ENCODE peak calls at places on chromosome 16, in ten cellular contexts. One of them, this sample, is unnamed.

GRCh38 chr16:87076950-87077749 is 240.0 kb downstream of the C16orf95 start:
- DNase-seq in A549: peak
- DNase-seq in stimulated activated CD4-positive, alpha-beta T cell treated with anti-CD3 and anti-CD28 coated beads, Interleukin-15, amount 100 ng/mL, for 1 hour: no peak
- DNase-seq in activated T-cell treated with anti-CD3 and anti-CD28 coated beads, Interleukin-2, amount 50 U/mL, for 72 hours: peak
- DNase-seq in T-helper 2 cell: no peak
- DNase-seq in fibroblast of gingiva: peak
- DNase-seq in AG10803: peak
- DNase-seq in skeletal muscle cell: no peak
- DNase-seq in upper lobe of left lung: peak
- DNase-seq in CD4-positive, alpha-beta T cell: no peak
- DNase-seq in this sample: no peak

GRCh38 chr16:46814790-46815189 is 16.2 kb downstream of the C16orf87 start:
- DNase-seq in A549: no peak
- DNase-seq in stimulated activated CD4-positive, alpha-beta T cell treated with anti-CD3 and anti-CD28 coated beads, Interleukin-15, amount 100 ng/mL, for 1 hour: no peak
- DNase-seq in activated T-cell treated with anti-CD3 and anti-CD28 coated beads, Interleukin-2, amount 50 U/mL, for 72 hours: no peak
- DNase-seq in T-helper 2 cell: no peak
- DNase-seq in fibroblast of gingiva: no peak
- DNase-seq in AG10803: no peak
- DNase-seq in skeletal muscle cell: no peak
- DNase-seq in upper lobe of left lung: no peak
- DNase-seq in CD4-positive, alpha-beta T cell: no peak
- DNase-seq in this sample: no peak

GRCh38 chr16:21156767-21157467 is 1.6 kb upstream of the LDAF1 start:
- DNase-seq in A549: peak
- DNase-seq in stimulated activated CD4-positive, alpha-beta T cell treated with anti-CD3 and anti-CD28 coated beads, Interleukin-15, amount 100 ng/mL, for 1 hour: no peak
- DNase-seq in activated T-cell treated with anti-CD3 and anti-CD28 coated beads, Interleukin-2, amount 50 U/mL, for 72 hours: peak
- DNase-seq in T-helper 2 cell: no peak
- DNase-seq in fibroblast of gingiva: peak
- DNase-seq in AG10803: peak
- DNase-seq in skeletal muscle cell: peak
- DNase-seq in upper lobe of left lung: no peak
- DNase-seq in CD4-positive, alpha-beta T cell: no peak
- DNase-seq in this sample: peak

GRCh38 chr16:15757630-15758251 is 99.1 kb downstream of the MYH11 start:
- DNase-seq in A549: no peak
- DNase-seq in stimulated activated CD4-positive, alpha-beta T cell treated with anti-CD3 and anti-CD28 coated beads, Interleukin-15, amount 100 ng/mL, for 1 hour: no peak
- DNase-seq in activated T-cell treated with anti-CD3 and anti-CD28 coated beads, Interleukin-2, amount 50 U/mL, for 72 hours: no peak
- DNase-seq in T-helper 2 cell: no peak
- DNase-seq in fibroblast of gingiva: no peak
- DNase-seq in AG10803: no peak
- DNase-seq in skeletal muscle cell: no peak
- DNase-seq in upper lobe of left lung: no peak
- DNase-seq in CD4-positive, alpha-beta T cell: no peak
- DNase-seq in this sample: no peak

GRCh38 chr16:77143364-77143763 is 47.6 kb upstream of the MON1B start:
- DNase-seq in A549: no peak
- DNase-seq in stimulated activated CD4-positive, alpha-beta T cell treated with anti-CD3 and anti-CD28 coated beads, Interleukin-15, amount 100 ng/mL, for 1 hour: no peak
- DNase-seq in activated T-cell treated with anti-CD3 and anti-CD28 coated beads, Interleukin-2, amount 50 U/mL, for 72 hours: no peak
- DNase-seq in T-helper 2 cell: no peak
- DNase-seq in fibroblast of gingiva: no peak
- DNase-seq in AG10803: no peak
- DNase-seq in skeletal muscle cell: no peak
- DNase-seq in upper lobe of left lung: no peak
- DNase-seq in CD4-positive, alpha-beta T cell: no peak
- DNase-seq in this sample: no peak

GRCh38 chr16:35497399-35497798 is 2038.0 kb downstream of the TP53TG3F start:
- DNase-seq in A549: no peak
- DNase-seq in stimulated activated CD4-positive, alpha-beta T cell treated with anti-CD3 and anti-CD28 coated beads, Interleukin-15, amount 100 ng/mL, for 1 hour: no peak
- DNase-seq in activated T-cell treated with anti-CD3 and anti-CD28 coated beads, Interleukin-2, amount 50 U/mL, for 72 hours: no peak
- DNase-seq in T-helper 2 cell: no peak
- DNase-seq in fibroblast of gingiva: no peak
- DNase-seq in AG10803: no peak
- DNase-seq in skeletal muscle cell: no peak
- DNase-seq in upper lobe of left lung: no peak
- DNase-seq in CD4-positive, alpha-beta T cell: no peak
- DNase-seq in this sample: no peak

GRCh38 chr16:81462683-81463082 is 18.1 kb downstream of the CMIP start:
- DNase-seq in A549: no peak
- DNase-seq in stimulated activated CD4-positive, alpha-beta T cell treated with anti-CD3 and anti-CD28 coated beads, Interleukin-15, amount 100 ng/mL, for 1 hour: no peak
- DNase-seq in activated T-cell treated with anti-CD3 and anti-CD28 coated beads, Interleukin-2, amount 50 U/mL, for 72 hours: no peak
- DNase-seq in T-helper 2 cell: no peak
- DNase-seq in fibroblast of gingiva: no peak
- DNase-seq in AG10803: no peak
- DNase-seq in skeletal muscle cell: no peak
- DNase-seq in upper lobe of left lung: no peak
- DNase-seq in CD4-positive, alpha-beta T cell: no peak
- DNase-seq in this sample: no peak

GRCh38 chr16:11481987-11482386 is 104.7 kb downstream of the LITAF start:
- DNase-seq in A549: no peak
- DNase-seq in stimulated activated CD4-positive, alpha-beta T cell treated with anti-CD3 and anti-CD28 coated beads, Interleukin-15, amount 100 ng/mL, for 1 hour: no peak
- DNase-seq in activated T-cell treated with anti-CD3 and anti-CD28 coated beads, Interleukin-2, amount 50 U/mL, for 72 hours: no peak
- DNase-seq in T-helper 2 cell: no peak
- DNase-seq in fibroblast of gingiva: peak
- DNase-seq in AG10803: peak
- DNase-seq in skeletal muscle cell: peak
- DNase-seq in upper lobe of left lung: no peak
- DNase-seq in CD4-positive, alpha-beta T cell: no peak
- DNase-seq in this sample: no peak

GRCh38 chr16:56506941-56507340 is 12.9 kb downstream of the BBS2 start:
- DNase-seq in A549: no peak
- DNase-seq in stimulated activated CD4-positive, alpha-beta T cell treated with anti-CD3 and anti-CD28 coated beads, Interleukin-15, amount 100 ng/mL, for 1 hour: no peak
- DNase-seq in activated T-cell treated with anti-CD3 and anti-CD28 coated beads, Interleukin-2, amount 50 U/mL, for 72 hours: no peak
- DNase-seq in T-helper 2 cell: no peak
- DNase-seq in fibroblast of gingiva: peak
- DNase-seq in AG10803: peak
- DNase-seq in skeletal muscle cell: no peak
- DNase-seq in upper lobe of left lung: no peak
- DNase-seq in CD4-positive, alpha-beta T cell: no peak
- DNase-seq in this sample: no peak

GRCh38 chr16:74771656-74772315 is 2.8 kb downstream of the FA2H start:
- DNase-seq in A549: no peak
- DNase-seq in stimulated activated CD4-positive, alpha-beta T cell treated with anti-CD3 and anti-CD28 coated beads, Interleukin-15, amount 100 ng/mL, for 1 hour: no peak
- DNase-seq in activated T-cell treated with anti-CD3 and anti-CD28 coated beads, Interleukin-2, amount 50 U/mL, for 72 hours: no peak
- DNase-seq in T-helper 2 cell: no peak
- DNase-seq in fibroblast of gingiva: no peak
- DNase-seq in AG10803: no peak
- DNase-seq in skeletal muscle cell: no peak
- DNase-seq in upper lobe of left lung: no peak
- DNase-seq in CD4-positive, alpha-beta T cell: no peak
- DNase-seq in this sample: no peak

GRCh38 chr16:50673496-50674275 is 7.4 kb downstream of the SNX20 start:
- DNase-seq in A549: no peak
- DNase-seq in stimulated activated CD4-positive, alpha-beta T cell treated with anti-CD3 and anti-CD28 coated beads, Interleukin-15, amount 100 ng/mL, for 1 hour: no peak
- DNase-seq in activated T-cell treated with anti-CD3 and anti-CD28 coated beads, Interleukin-2, amount 50 U/mL, for 72 hours: no peak
- DNase-seq in T-helper 2 cell: no peak
- DNase-seq in fibroblast of gingiva: no peak
- DNase-seq in AG10803: no peak
- DNase-seq in skeletal muscle cell: no peak
- DNase-seq in upper lobe of left lung: no peak
- DNase-seq in CD4-positive, alpha-beta T cell: no peak
- DNase-seq in this sample: no peak

GRCh38 chr16:58863761-58864160 is 129.6 kb upstream of the GOT2 start:
- DNase-seq in A549: no peak
- DNase-seq in stimulated activated CD4-positive, alpha-beta T cell treated with anti-CD3 and anti-CD28 coated beads, Interleukin-15, amount 100 ng/mL, for 1 hour: no peak
- DNase-seq in activated T-cell treated with anti-CD3 and anti-CD28 coated beads, Interleukin-2, amount 50 U/mL, for 72 hours: no peak
- DNase-seq in T-helper 2 cell: no peak
- DNase-seq in fibroblast of gingiva: no peak
- DNase-seq in AG10803: no peak
- DNase-seq in skeletal muscle cell: no peak
- DNase-seq in upper lobe of left lung: no peak
- DNase-seq in CD4-positive, alpha-beta T cell: no peak
- DNase-seq in this sample: no peak

GRCh38 chr16:8854298-8854948 is 14.4 kb downstream of the CARHSP1 start:
- DNase-seq in A549: no peak
- DNase-seq in stimulated activated CD4-positive, alpha-beta T cell treated with anti-CD3 and anti-CD28 coated beads, Interleukin-15, amount 100 ng/mL, for 1 hour: no peak
- DNase-seq in activated T-cell treated with anti-CD3 and anti-CD28 coated beads, Interleukin-2, amount 50 U/mL, for 72 hours: no peak
- DNase-seq in T-helper 2 cell: no peak
- DNase-seq in fibroblast of gingiva: no peak
- DNase-seq in AG10803: no peak
- DNase-seq in skeletal muscle cell: no peak
- DNase-seq in upper lobe of left lung: peak
- DNase-seq in CD4-positive, alpha-beta T cell: no peak
- DNase-seq in this sample: no peak

GRCh38 chr16:58338205-58338604 is 43.4 kb upstream of the PRSS54 start:
- DNase-seq in A549: no peak
- DNase-seq in stimulated activated CD4-positive, alpha-beta T cell treated with anti-CD3 and anti-CD28 coated beads, Interleukin-15, amount 100 ng/mL, for 1 hour: no peak
- DNase-seq in activated T-cell treated with anti-CD3 and anti-CD28 coated beads, Interleukin-2, amount 50 U/mL, for 72 hours: no peak
- DNase-seq in T-helper 2 cell: no peak
- DNase-seq in fibroblast of gingiva: no peak
- DNase-seq in AG10803: no peak
- DNase-seq in skeletal muscle cell: no peak
- DNase-seq in upper lobe of left lung: no peak
- DNase-seq in CD4-positive, alpha-beta T cell: no peak
- DNase-seq in this sample: peak

GRCh38 chr16:64153718-64154117 is 968.1 kb downstream of the CDH11 start:
- DNase-seq in A549: no peak
- DNase-seq in stimulated activated CD4-positive, alpha-beta T cell treated with anti-CD3 and anti-CD28 coated beads, Interleukin-15, amount 100 ng/mL, for 1 hour: no peak
- DNase-seq in activated T-cell treated with anti-CD3 and anti-CD28 coated beads, Interleukin-2, amount 50 U/mL, for 72 hours: no peak
- DNase-seq in T-helper 2 cell: no peak
- DNase-seq in fibroblast of gingiva: no peak
- DNase-seq in AG10803: peak
- DNase-seq in skeletal muscle cell: no peak
- DNase-seq in upper lobe of left lung: no peak
- DNase-seq in CD4-positive, alpha-beta T cell: no peak
- DNase-seq in this sample: no peak

GRCh38 chr16:51416921-51417320 is 265.9 kb upstream of the SALL1 start:
- DNase-seq in A549: no peak
- DNase-seq in stimulated activated CD4-positive, alpha-beta T cell treated with anti-CD3 and anti-CD28 coated beads, Interleukin-15, amount 100 ng/mL, for 1 hour: no peak
- DNase-seq in activated T-cell treated with anti-CD3 and anti-CD28 coated beads, Interleukin-2, amount 50 U/mL, for 72 hours: no peak
- DNase-seq in T-helper 2 cell: no peak
- DNase-seq in fibroblast of gingiva: peak
- DNase-seq in AG10803: peak
- DNase-seq in skeletal muscle cell: no peak
- DNase-seq in upper lobe of left lung: no peak
- DNase-seq in CD4-positive, alpha-beta T cell: no peak
- DNase-seq in this sample: no peak

GRCh38 chr16:68504066-68504465 is 35.0 kb upstream of the ZFP90 start:
- DNase-seq in A549: no peak
- DNase-seq in stimulated activated CD4-positive, alpha-beta T cell treated with anti-CD3 and anti-CD28 coated beads, Interleukin-15, amount 100 ng/mL, for 1 hour: no peak
- DNase-seq in activated T-cell treated with anti-CD3 and anti-CD28 coated beads, Interleukin-2, amount 50 U/mL, for 72 hours: no peak
- DNase-seq in T-helper 2 cell: no peak
- DNase-seq in fibroblast of gingiva: no peak
- DNase-seq in AG10803: no peak
- DNase-seq in skeletal muscle cell: no peak
- DNase-seq in upper lobe of left lung: no peak
- DNase-seq in CD4-positive, alpha-beta T cell: no peak
- DNase-seq in this sample: no peak

GRCh38 chr16:75820672-75821071 is 94.4 kb upstream of the CPHXL start:
- DNase-seq in A549: peak
- DNase-seq in stimulated activated CD4-positive, alpha-beta T cell treated with anti-CD3 and anti-CD28 coated beads, Interleukin-15, amount 100 ng/mL, for 1 hour: no peak
- DNase-seq in activated T-cell treated with anti-CD3 and anti-CD28 coated beads, Interleukin-2, amount 50 U/mL, for 72 hours: no peak
- DNase-seq in T-helper 2 cell: no peak
- DNase-seq in fibroblast of gingiva: no peak
- DNase-seq in AG10803: no peak
- DNase-seq in skeletal muscle cell: no peak
- DNase-seq in upper lobe of left lung: no peak
- DNase-seq in CD4-positive, alpha-beta T cell: no peak
- DNase-seq in this sample: no peak

GRCh38 chr16:85898521-85899442 is at the start of gene IRF8:
- DNase-seq in A549: peak
- DNase-seq in stimulated activated CD4-positive, alpha-beta T cell treated with anti-CD3 and anti-CD28 coated beads, Interleukin-15, amount 100 ng/mL, for 1 hour: peak
- DNase-seq in activated T-cell treated with anti-CD3 and anti-CD28 coated beads, Interleukin-2, amount 50 U/mL, for 72 hours: peak
- DNase-seq in T-helper 2 cell: peak
- DNase-seq in fibroblast of gingiva: no peak
- DNase-seq in AG10803: no peak
- DNase-seq in skeletal muscle cell: no peak
- DNase-seq in upper lobe of left lung: peak
- DNase-seq in CD4-positive, alpha-beta T cell: peak
- DNase-seq in this sample: peak

GRCh38 chr16:30535777-30536190 is 1.1 kb upstream of the ZNF747 start:
- DNase-seq in A549: peak
- DNase-seq in stimulated activated CD4-positive, alpha-beta T cell treated with anti-CD3 and anti-CD28 coated beads, Interleukin-15, amount 100 ng/mL, for 1 hour: peak
- DNase-seq in activated T-cell treated with anti-CD3 and anti-CD28 coated beads, Interleukin-2, amount 50 U/mL, for 72 hours: peak
- DNase-seq in T-helper 2 cell: peak
- DNase-seq in fibroblast of gingiva: peak
- DNase-seq in AG10803: peak
- DNase-seq in skeletal muscle cell: peak
- DNase-seq in upper lobe of left lung: peak
- DNase-seq in CD4-positive, alpha-beta T cell: peak
- DNase-seq in this sample: peak

GRCh38 chr16:89325861-89326471 is 108.5 kb downstream of the ZNF778 start:
- DNase-seq in A549: peak
- DNase-seq in stimulated activated CD4-positive, alpha-beta T cell treated with anti-CD3 and anti-CD28 coated beads, Interleukin-15, amount 100 ng/mL, for 1 hour: no peak
- DNase-seq in activated T-cell treated with anti-CD3 and anti-CD28 coated beads, Interleukin-2, amount 50 U/mL, for 72 hours: no peak
- DNase-seq in T-helper 2 cell: no peak
- DNase-seq in fibroblast of gingiva: peak
- DNase-seq in AG10803: peak
- DNase-seq in skeletal muscle cell: peak
- DNase-seq in upper lobe of left lung: peak
- DNase-seq in CD4-positive, alpha-beta T cell: no peak
- DNase-seq in this sample: no peak

GRCh38 chr16:64363039-64363438 is 758.8 kb downstream of the CDH11 start:
- DNase-seq in A549: no peak
- DNase-seq in stimulated activated CD4-positive, alpha-beta T cell treated with anti-CD3 and anti-CD28 coated beads, Interleukin-15, amount 100 ng/mL, for 1 hour: no peak
- DNase-seq in activated T-cell treated with anti-CD3 and anti-CD28 coated beads, Interleukin-2, amount 50 U/mL, for 72 hours: no peak
- DNase-seq in T-helper 2 cell: no peak
- DNase-seq in fibroblast of gingiva: peak
- DNase-seq in AG10803: no peak
- DNase-seq in skeletal muscle cell: peak
- DNase-seq in upper lobe of left lung: no peak
- DNase-seq in CD4-positive, alpha-beta T cell: no peak
- DNase-seq in this sample: no peak

GRCh38 chr16:14491831-14492529 is 138.1 kb downstream of the PARN start:
- DNase-seq in A549: no peak
- DNase-seq in stimulated activated CD4-positive, alpha-beta T cell treated with anti-CD3 and anti-CD28 coated beads, Interleukin-15, amount 100 ng/mL, for 1 hour: no peak
- DNase-seq in activated T-cell treated with anti-CD3 and anti-CD28 coated beads, Interleukin-2, amount 50 U/mL, for 72 hours: no peak
- DNase-seq in T-helper 2 cell: no peak
- DNase-seq in fibroblast of gingiva: no peak
- DNase-seq in AG10803: no peak
- DNase-seq in skeletal muscle cell: no peak
- DNase-seq in upper lobe of left lung: no peak
- DNase-seq in CD4-positive, alpha-beta T cell: no peak
- DNase-seq in this sample: no peak

GRCh38 chr16:2428051-2428786 is 1.0 kb upstream of the CCNF start:
- DNase-seq in A549: peak
- DNase-seq in stimulated activated CD4-positive, alpha-beta T cell treated with anti-CD3 and anti-CD28 coated beads, Interleukin-15, amount 100 ng/mL, for 1 hour: no peak
- DNase-seq in activated T-cell treated with anti-CD3 and anti-CD28 coated beads, Interleukin-2, amount 50 U/mL, for 72 hours: peak
- DNase-seq in T-helper 2 cell: no peak
- DNase-seq in fibroblast of gingiva: no peak
- DNase-seq in AG10803: no peak
- DNase-seq in skeletal muscle cell: no peak
- DNase-seq in upper lobe of left lung: peak
- DNase-seq in CD4-positive, alpha-beta T cell: no peak
- DNase-seq in this sample: no peak

GRCh38 chr16:72124761-72125634 is 31.4 kb downstream of the DHX38 start:
- DNase-seq in A549: peak
- DNase-seq in stimulated activated CD4-positive, alpha-beta T cell treated with anti-CD3 and anti-CD28 coated beads, Interleukin-15, amount 100 ng/mL, for 1 hour: peak
- DNase-seq in activated T-cell treated with anti-CD3 and anti-CD28 coated beads, Interleukin-2, amount 50 U/mL, for 72 hours: peak
- DNase-seq in T-helper 2 cell: peak
- DNase-seq in fibroblast of gingiva: peak
- DNase-seq in AG10803: peak
- DNase-seq in skeletal muscle cell: peak
- DNase-seq in upper lobe of left lung: peak
- DNase-seq in CD4-positive, alpha-beta T cell: peak
- DNase-seq in this sample: peak

GRCh38 chr16:76293980-76294690 is 16.9 kb downstream of the CNTNAP4 start:
- DNase-seq in A549: no peak
- DNase-seq in stimulated activated CD4-positive, alpha-beta T cell treated with anti-CD3 and anti-CD28 coated beads, Interleukin-15, amount 100 ng/mL, for 1 hour: no peak
- DNase-seq in activated T-cell treated with anti-CD3 and anti-CD28 coated beads, Interleukin-2, amount 50 U/mL, for 72 hours: no peak
- DNase-seq in T-helper 2 cell: no peak
- DNase-seq in fibroblast of gingiva: no peak
- DNase-seq in AG10803: no peak
- DNase-seq in skeletal muscle cell: no peak
- DNase-seq in upper lobe of left lung: no peak
- DNase-seq in CD4-positive, alpha-beta T cell: no peak
- DNase-seq in this sample: no peak

GRCh38 chr16:79598341-79599181 is 2.0 kb downstream of the MAF start:
- DNase-seq in A549: peak
- DNase-seq in stimulated activated CD4-positive, alpha-beta T cell treated with anti-CD3 and anti-CD28 coated beads, Interleukin-15, amount 100 ng/mL, for 1 hour: no peak
- DNase-seq in activated T-cell treated with anti-CD3 and anti-CD28 coated beads, Interleukin-2, amount 50 U/mL, for 72 hours: peak
- DNase-seq in T-helper 2 cell: peak
- DNase-seq in fibroblast of gingiva: peak
- DNase-seq in AG10803: peak
- DNase-seq in skeletal muscle cell: peak
- DNase-seq in upper lobe of left lung: peak
- DNase-seq in CD4-positive, alpha-beta T cell: peak
- DNase-seq in this sample: peak

GRCh38 chr16:19718624-19718965 is 524 bp downstream of the IQCK start:
- DNase-seq in A549: no peak
- DNase-seq in stimulated activated CD4-positive, alpha-beta T cell treated with anti-CD3 and anti-CD28 coated beads, Interleukin-15, amount 100 ng/mL, for 1 hour: no peak
- DNase-seq in activated T-cell treated with anti-CD3 and anti-CD28 coated beads, Interleukin-2, amount 50 U/mL, for 72 hours: no peak
- DNase-seq in T-helper 2 cell: no peak
- DNase-seq in fibroblast of gingiva: no peak
- DNase-seq in AG10803: no peak
- DNase-seq in skeletal muscle cell: no peak
- DNase-seq in upper lobe of left lung: no peak
- DNase-seq in CD4-positive, alpha-beta T cell: no peak
- DNase-seq in this sample: peak

This sample was measured in NCI-H2171.